ENCODE peak calls at places on chromosomes 13 and 19, in seven cellular contexts. T, Y, H, Z, O, G and F are unnamed samples. For H3K4me1, the result is how much of the 10 kb centered on the place peaks cover.

GRCh38 chr13:48545608-48546007 is 12.7 kb upstream of the RCBTB2 start:
- DNase-seq in T (no peak), Y (no peak), H (no peak), Z (no peak), O (no peak), G (no peak), F (no peak)

GRCh38 chr13:47463726-47464125 is 537.3 kb downstream of the SUCLA2 start:
- DNase-seq in T (no peak), Y (no peak), H (no peak), Z (no peak), O (no peak), G (no peak), F (no peak)

GRCh38 chr13:94138831-94139230 is 340.7 kb downstream of the DCT start:
- DNase-seq in T (no peak), Y (no peak), H (no peak), Z (no peak), O (no peak), G (no peak), F (no peak)

GRCh38 chr13:75798353-75799245 is 162.5 kb downstream of the LMO7 start:
- DNase-seq in T (no peak), Y (no peak), H (no peak), Z (no peak), O (no peak), G (peak), F (no peak)

GRCh38 chr13:113367020-113367560 is 3.2 kb upstream of the GRTP1 start:
- DNase-seq in T (no peak), Y (no peak), H (no peak), Z (peak), O (peak), G (no peak), F (no peak)

GRCh38 chr19:11324079-11324661 is 15.3 kb downstream of the RAB3D start:
- DNase-seq in T (peak), Y (peak), H (peak), Z (peak), O (peak), G (no peak), F (peak)

GRCh38 chr19:46840157-46840942 is 10.3 kb downstream of the AP2S1 start:
- DNase-seq in T (peak), Y (no peak), H (no peak), Z (no peak), O (peak), G (no peak), F (no peak)

GRCh38 chr13:35953537-35954206 is 177.5 kb downstream of the DCLK1 start:
- DNase-seq in T (peak), Y (no peak), H (peak), Z (peak), O (peak), G (peak), F (peak)

GRCh38 chr19:5953034-5953589 is 24.8 kb downstream of the RANBP3 start:
- DNase-seq in T (no peak), Y (no peak), H (no peak), Z (no peak), O (no peak), G (no peak), F (no peak)

GRCh38 chr13:110965038-110965754 is 50.3 kb upstream of the ANKRD10 start:
- DNase-seq in T (peak), Y (no peak), H (no peak), Z (no peak), O (no peak), G (peak), F (no peak)

GRCh38 chr13:48161530-48162179 is 66.8 kb upstream of the MED4 start:
- DNase-seq in T (no peak), Y (peak), H (peak), Z (peak), O (peak), G (no peak), F (no peak)

GRCh38 chr13:95360464-95361097 is 59.3 kb upstream of the ABCC4 start:
- DNase-seq in T (no peak), Y (no peak), H (no peak), Z (no peak), O (no peak), G (no peak), F (no peak)

GRCh38 chr19:1501200-1501595 is 10.2 kb downstream of the REEP6 start:
- DNase-seq in T (peak), Y (no peak), H (no peak), Z (no peak), O (no peak), G (no peak), F (peak)

GRCh38 chr13:112067871-112068305 is 939 bp downstream of the SOX1 start:
- DNase-seq in T (no peak), Y (no peak), H (no peak), Z (no peak), O (no peak), G (no peak), F (no peak)

GRCh38 chr13:75986818-75987217 is 350.7 kb downstream of the LMO7 start:
- DNase-seq in T (no peak), Y (no peak), H (no peak), Z (no peak), O (no peak), G (no peak), F (no peak)

GRCh38 chr19:58586131-58586765 is 13.1 kb upstream of the MZF1 start:
- DNase-seq in T (no peak), Y (no peak), H (no peak), Z (no peak), O (no peak), G (no peak), F (no peak)

GRCh38 chr13:111282425-111282824 is 38.0 kb upstream of the TEX29 start:
- DNase-seq in T (no peak), Y (no peak), H (no peak), Z (no peak), O (no peak), G (no peak), F (peak)

GRCh38 chr13:110520431-110521295 is 40.9 kb downstream of the RAB20 start:
- DNase-seq in T (no peak), Y (peak), H (peak), Z (peak), O (peak), G (no peak), F (peak)

GRCh38 chr13:101289764-101290163 is 126.5 kb downstream of the NALCN start:
- DNase-seq in T (peak), Y (no peak), H (no peak), Z (no peak), O (no peak), G (no peak), F (peak)

GRCh38 chr19:52170863-52171320 is 529 bp downstream of the ZNF836 start:
- DNase-seq in T (peak), Y (no peak), H (peak), Z (peak), O (no peak), G (no peak), F (peak)

DNA sequence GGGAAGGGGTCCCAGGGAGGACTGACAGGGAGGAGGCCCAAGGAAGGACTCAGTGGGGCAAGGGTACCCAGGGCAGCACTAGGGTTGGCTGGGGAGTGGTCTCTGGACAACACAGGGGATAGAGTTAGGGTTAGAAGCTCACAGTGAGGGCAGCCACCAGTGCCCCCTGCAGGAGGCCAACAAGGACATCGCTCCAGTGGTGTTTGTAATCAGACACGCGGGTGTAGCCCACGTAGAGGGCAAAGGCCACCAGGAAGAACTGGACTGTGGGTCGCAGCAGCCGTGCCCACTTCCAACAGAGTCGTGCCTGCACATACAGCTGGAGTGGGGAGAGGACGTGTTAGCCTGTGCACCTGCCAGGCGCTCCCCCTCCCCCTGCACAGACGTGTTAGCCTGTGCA is 9.2 kb downstream of the PLPP2 start:
- DNase-seq in T (no peak), Y (no peak), H (no peak), Z (peak), O (no peak), G (no peak), F (no peak)
- H3K4me1 ChIP-seq in T (under half), Y (under half), H (under half), Z (under half), O (under half), G (under half), F (under half)

GRCh38 chr13:62049992-62050391 is 634.3 kb upstream of the PCDH20 start:
- DNase-seq in T (no peak), Y (no peak), H (no peak), Z (no peak), O (no peak), G (no peak), F (no peak)
- H3K4me3 ChIP-seq in T (no peak), Y (no peak), H (no peak), Z (no peak), O (no peak), G (no peak), F (no peak)

DNA sequence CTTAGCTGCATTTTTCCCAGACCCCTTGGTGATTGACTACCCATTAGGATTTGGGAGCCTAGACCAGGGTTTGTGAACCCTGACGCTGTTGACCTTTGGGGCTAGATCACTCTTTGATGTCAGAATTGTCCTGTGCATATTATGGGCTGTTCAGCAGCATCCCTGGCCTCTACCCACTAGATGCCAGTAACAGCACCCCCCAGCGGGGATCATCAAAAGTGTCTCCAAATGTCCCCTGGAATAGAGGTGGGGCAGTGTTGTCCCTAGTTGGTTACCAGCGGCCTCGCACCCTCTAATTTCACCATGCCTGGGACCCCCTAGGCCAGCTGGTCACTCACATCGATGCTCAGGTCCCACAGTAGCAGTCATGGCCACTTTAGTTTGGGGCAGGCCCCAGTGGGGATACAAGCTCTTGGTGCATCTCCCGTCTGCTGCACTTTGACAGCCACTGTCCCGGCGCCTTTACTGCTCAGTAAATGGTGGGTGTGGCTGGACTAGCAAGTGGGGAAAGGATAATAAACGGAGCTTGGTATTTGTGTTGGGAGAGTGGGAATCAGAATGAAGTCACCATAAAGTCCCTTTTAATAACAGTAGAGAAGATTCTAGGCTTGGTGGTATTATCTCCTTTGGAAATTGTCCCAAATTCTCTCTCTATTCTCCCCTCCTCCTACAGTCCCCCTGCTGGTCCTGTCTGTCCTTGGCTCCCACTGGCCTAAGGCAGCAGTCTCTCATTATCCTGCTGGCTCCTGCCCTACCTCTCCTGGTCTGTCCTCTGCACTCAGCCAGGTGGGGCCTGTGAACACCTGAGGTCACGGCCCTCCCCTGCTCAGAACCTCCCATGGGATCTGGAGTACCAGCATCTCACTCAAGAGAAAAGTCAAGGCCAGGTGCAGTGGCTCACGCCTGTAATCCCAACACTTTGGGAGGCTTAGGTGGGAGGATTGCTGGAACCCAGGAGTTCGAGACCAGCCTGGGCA is 80.6 kb downstream of the SIPA1L3 start:
- DNase-seq in T (peak), Y (peak), H (no peak), Z (no peak), O (no peak), G (no peak), F (no peak)
- TF ChIP-seq CTCF in T (no peak), Y (no peak), H (no peak), Z (no peak), O (no peak), G (peak), F (no peak)

DNA sequence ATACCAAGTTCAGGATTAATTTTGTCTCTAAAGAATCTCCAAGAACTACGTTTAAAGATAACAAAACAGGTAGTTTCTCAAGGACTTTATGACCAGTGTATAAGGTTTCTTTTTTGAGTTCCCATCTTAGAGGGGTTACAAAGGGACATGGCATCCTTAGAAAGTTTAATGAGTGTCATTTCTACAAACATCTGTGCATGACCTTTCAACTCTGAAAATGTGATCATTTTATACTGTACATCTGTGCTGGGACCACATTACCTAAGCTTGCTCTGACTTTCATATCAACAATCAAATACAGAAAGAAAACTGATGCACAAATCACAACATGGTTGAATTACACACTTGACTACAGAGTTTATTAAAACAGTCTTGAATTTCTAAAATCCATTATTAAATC is 37.1 kb downstream of the KLF12 start:
- DNase-seq in T (no peak), Y (no peak), H (no peak), Z (no peak), O (no peak), G (no peak), F (no peak)
- H3K4me1 ChIP-seq in T (under half), Y (under half), H (under half), Z (under half), O (under half), G (under half), F (under half)

DNA sequence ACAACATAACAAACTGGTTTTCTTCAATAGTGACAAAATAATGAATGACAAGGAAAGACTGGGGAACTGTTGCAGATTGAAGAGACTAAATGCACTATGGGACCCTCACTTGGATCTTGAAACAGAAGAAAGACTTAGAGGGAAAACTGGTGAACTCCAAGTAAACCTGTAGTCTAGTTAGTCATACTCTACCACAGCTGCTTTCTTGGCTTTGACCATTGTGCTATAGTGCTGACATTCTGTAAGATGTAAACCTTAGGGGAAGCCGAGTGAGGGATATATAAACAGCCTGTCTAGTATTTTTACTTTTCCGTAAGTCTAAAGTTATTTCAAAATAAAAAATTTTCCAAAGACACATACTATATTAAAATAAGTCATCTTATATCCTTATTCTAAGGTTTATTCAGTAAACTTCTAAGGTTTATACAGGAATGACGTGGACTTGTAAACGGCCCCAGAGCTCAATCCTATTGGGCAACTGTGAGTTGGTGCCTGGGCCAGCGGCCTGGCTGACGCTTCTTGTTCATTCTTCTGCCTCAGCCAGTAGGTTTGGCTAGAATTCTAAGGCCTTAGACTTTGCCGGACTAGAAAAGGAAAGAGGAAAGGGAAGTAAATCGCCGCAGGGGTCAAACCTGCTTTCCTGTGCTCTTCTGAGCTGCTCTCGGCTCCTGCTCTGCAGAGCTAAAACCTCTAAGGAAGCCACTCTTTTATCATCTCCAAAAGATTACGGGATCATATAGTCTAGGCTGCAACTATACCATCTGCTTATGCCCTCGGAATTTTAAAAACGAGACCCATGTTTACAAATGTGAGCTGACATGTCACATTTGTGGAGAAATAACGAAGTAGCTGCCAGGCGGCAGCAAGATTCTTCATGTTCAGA is 33.7 kb upstream of the UBE2L5 start:
- DNase-seq in T (peak), Y (no peak), H (no peak), Z (no peak), O (no peak), G (no peak), F (no peak)
- H3K4me3 ChIP-seq in T (no peak), Y (no peak), H (no peak), Z (no peak), O (no peak), G (no peak), F (no peak)

DNA sequence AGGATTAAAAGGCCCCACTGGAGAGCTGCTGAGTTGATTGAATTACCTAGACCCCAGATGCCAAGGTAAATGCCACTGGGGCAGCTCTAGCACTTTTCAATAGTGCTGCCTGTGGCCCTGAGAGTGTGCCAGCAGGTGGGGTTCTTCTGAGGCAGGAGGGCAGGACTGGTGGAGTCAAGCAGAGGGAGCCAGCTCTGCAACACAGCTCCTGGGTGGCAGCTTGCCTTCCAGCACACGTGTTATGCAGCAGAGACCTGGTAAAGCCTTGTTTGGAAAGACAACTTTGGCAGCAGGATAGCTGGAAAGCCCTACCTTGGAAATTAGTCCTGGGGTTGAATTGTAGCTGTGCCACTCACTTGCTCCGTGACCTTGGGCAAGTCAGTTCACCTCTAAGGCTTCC is 306.6 kb downstream of the ATP8A2 start:
- DNase-seq in T (no peak), Y (no peak), H (no peak), Z (no peak), O (peak), G (no peak), F (peak)
- TF ChIP-seq CTCF in T (no peak), Y (no peak), H (no peak), Z (no peak), O (peak), G (no peak), F (no peak)